ENCODE peak calls at places on chromosomes 6 and 20, in six cellular contexts. Y is upper lobe of left lung, A is K562, I is GM12892, V is suprapubic skin, T is HL-60. O is an unnamed sample.

GRCh38 chr20:63064310-63064709 is 57.5 kb upstream of the BHLHE23 start:
- DNase-seq in Y (no peak), A (peak), I (no peak), V (peak), T (no peak), O (no peak)

GRCh38 chr6:111831408-111831807 is 41.8 kb downstream of the FYN start:
- DNase-seq in Y (no peak), A (no peak), I (no peak), V (no peak), T (no peak), O (no peak)

GRCh38 chr6:160973856-160974255 is 17.7 kb upstream of the MAP3K4 start:
- DNase-seq in Y (no peak), A (no peak), I (no peak), V (no peak), T (no peak), O (no peak)

GRCh38 chr20:17995967-17996819 is 27.4 kb downstream of the MGME1 start:
- DNase-seq in Y (no peak), A (peak), I (no peak), V (no peak), T (peak), O (peak)

GRCh38 chr6:37279366-37280134 is 21.6 kb upstream of the TMEM217 start:
- DNase-seq in Y (no peak), A (no peak), I (no peak), V (no peak), T (peak), O (no peak)

GRCh38 chr6:117472667-117473066 is 9.8 kb upstream of the DCBLD1 start:
- DNase-seq in Y (no peak), A (no peak), I (no peak), V (no peak), T (no peak), O (no peak)

GRCh38 chr6:47161176-47161687 is 119.1 kb upstream of the ADGRF1 start:
- DNase-seq in Y (no peak), A (no peak), I (no peak), V (no peak), T (peak), O (peak)

GRCh38 chr20:62710886-62711702 is 2.5 kb downstream of the NTSR1 start:
- DNase-seq in Y (peak), A (peak), I (no peak), V (no peak), T (peak), O (no peak)

GRCh38 chr6:24284006-24284405 is 73.9 kb downstream of the DCDC2 start:
- DNase-seq in Y (no peak), A (no peak), I (no peak), V (no peak), T (no peak), O (no peak)

GRCh38 chr6:6179858-6180257 is 140.6 kb downstream of the F13A1 start:
- DNase-seq in Y (no peak), A (no peak), I (no peak), V (no peak), T (no peak), O (no peak)

GRCh38 chr20:416950-417800 is 9.1 kb downstream of the RBCK1 start:
- DNase-seq in Y (no peak), A (no peak), I (no peak), V (no peak), T (no peak), O (no peak)

GRCh38 chr6:156844089-156844488 is 66.9 kb downstream of the ARID1B start:
- DNase-seq in Y (no peak), A (no peak), I (no peak), V (no peak), T (no peak), O (no peak)

GRCh38 chr6:43334466-43335095 is 26.0 kb upstream of the CRIP3 start:
- DNase-seq in Y (no peak), A (peak), I (no peak), V (no peak), T (peak), O (no peak)

GRCh38 chr6:11429577-11429976 is 108.0 kb upstream of the TMEM170B start:
- DNase-seq in Y (no peak), A (no peak), I (no peak), V (no peak), T (no peak), O (no peak)

GRCh38 chr6:144468709-144469108 is 183.6 kb downstream of the UTRN start:
- DNase-seq in Y (peak), A (no peak), I (no peak), V (no peak), T (no peak), O (no peak)

GRCh38 chr20:26209171-26209941 is 512.7 kb upstream of the ZNF337 start:
- DNase-seq in Y (peak), A (no peak), I (peak), V (peak), T (no peak), O (no peak)

GRCh38 chr20:53079883-53080282 is 107.7 kb downstream of the TSHZ2 start:
- DNase-seq in Y (no peak), A (no peak), I (no peak), V (no peak), T (no peak), O (no peak)

GRCh38 chr6:37137881-37138568 is 31.9 kb upstream of the PIM1 start:
- DNase-seq in Y (no peak), A (peak), I (no peak), V (no peak), T (no peak), O (no peak)

GRCh38 chr6:50145125-50145524 is 95.4 kb upstream of the DEFB112 start:
- DNase-seq in Y (no peak), A (peak), I (no peak), V (no peak), T (no peak), O (no peak)

GRCh38 chr20:50012282-50013263 is 29.8 kb downstream of the SNAI1 start:
- DNase-seq in Y (no peak), A (peak), I (no peak), V (no peak), T (peak), O (no peak)

GRCh38 chr6:93474733-93475179 is 55.4 kb upstream of the EPHA7 start:
- DNase-seq in Y (no peak), A (no peak), I (no peak), V (no peak), T (no peak), O (no peak)

GRCh38 chr20:48405909-48406308 is 421.9 kb downstream of the PREX1 start:
- DNase-seq in Y (peak), A (peak), I (no peak), V (no peak), T (no peak), O (no peak)

GRCh38 chr20:18677126-18677525 is 89.3 kb downstream of the DTD1 start:
- DNase-seq in Y (no peak), A (no peak), I (no peak), V (no peak), T (no peak), O (no peak)

GRCh38 chr20:32570401-32571190 is 14.5 kb downstream of the NOL4L start:
- DNase-seq in Y (no peak), A (peak), I (no peak), V (no peak), T (no peak), O (no peak)

GRCh38 chr6:28490191-28490890 is 25.3 kb downstream of the GPX6 start:
- DNase-seq in Y (no peak), A (peak), I (no peak), V (no peak), T (no peak), O (no peak)

GRCh38 chr20:32543570-32544259 is 41.4 kb downstream of the NOL4L start:
- DNase-seq in Y (no peak), A (no peak), I (no peak), V (no peak), T (no peak), O (no peak)

GRCh38 chr20:19934792-19935491 is 82.2 kb upstream of the NAA20 start:
- DNase-seq in Y (no peak), A (no peak), I (no peak), V (peak), T (no peak), O (peak)

GRCh38 chr20:57996936-57997629 is 231.4 kb downstream of the ANKRD60 start:
- DNase-seq in Y (no peak), A (no peak), I (no peak), V (no peak), T (no peak), O (peak)

GRCh38 chr6:166598441-166599138 is 12.1 kb upstream of the RAMACL start:
- DNase-seq in Y (peak), A (no peak), I (no peak), V (no peak), T (no peak), O (no peak)

GRCh38 chr6:157593596-157593995 is 212.6 kb downstream of the ZDHHC14 start:
- DNase-seq in Y (no peak), A (no peak), I (no peak), V (no peak), T (no peak), O (no peak)

GRCh38 chr6:20211037-20211940 is 980 bp downstream of the MBOAT1 start:
- DNase-seq in Y (no peak), A (no peak), I (no peak), V (no peak), T (no peak), O (peak)

GRCh38 chr6:168090064-168090690 is 11.2 kb upstream of the FRMD1 start:
- DNase-seq in Y (no peak), A (no peak), I (no peak), V (no peak), T (no peak), O (no peak)
- TF ChIP-seq POLR2AphosphoS5 in Y (no peak), A (no peak), I (no peak), V (no peak), T (no peak), O (no peak)

DNA sequence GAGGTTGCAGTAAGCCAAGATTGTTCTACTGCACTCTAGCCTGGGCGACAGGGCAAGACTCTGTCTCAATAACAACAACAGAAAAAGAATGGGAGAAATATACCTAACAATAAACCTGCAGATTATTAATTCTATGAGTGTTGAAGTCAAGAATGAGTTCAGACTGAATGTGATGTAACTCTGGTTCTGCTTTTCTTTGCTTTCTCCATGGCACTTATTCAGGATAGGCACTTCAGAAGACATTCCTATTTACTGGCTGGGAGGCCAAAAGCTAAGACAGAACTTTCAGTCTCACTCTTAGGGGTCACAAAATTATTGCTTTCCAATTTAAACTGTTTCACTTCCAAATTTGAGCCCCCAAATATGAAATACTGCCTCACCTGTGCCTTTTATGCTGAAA is 15.7 kb upstream of the PRIM2 start:
- DNase-seq in Y (no peak), A (no peak), I (no peak), V (no peak), T (no peak), O (no peak)
- TF ChIP-seq POLR2AphosphoS5 in Y (no peak), A (no peak), I (no peak), V (no peak), T (no peak), O (no peak)

GRCh38 chr20:38728911-38729642 is 4.8 kb downstream of the SLC32A1 start:
- DNase-seq in Y (peak), A (no peak), I (peak), V (no peak), T (no peak), O (no peak)
- TF ChIP-seq POLR2AphosphoS5 in Y (no peak), A (no peak), I (no peak), V (no peak), T (no peak), O (no peak)

GRCh38 chr6:165556116-165556843 is 106.8 kb downstream of the PDE10A start:
- DNase-seq in Y (no peak), A (no peak), I (no peak), V (no peak), T (no peak), O (peak)
- TF ChIP-seq POLR2AphosphoS5 in Y (no peak), A (no peak), I (no peak), V (no peak), T (no peak), O (peak)